ENCODE peak calls at places on chromosomes 12 and 14, in seven cellular contexts. M is mesendoderm, J is MM.1S, X is HL-60, Y is lower leg skin, R is adipocyte, A is GM06990. N is an unnamed sample.
A peak's percentile ranks its signal among the peaks of the same experiment; 100 is the strongest.

GRCh38 chr14:72970058-72970630 is 43.9 kb downstream of the DCAF4 start:
- DNase-seq in M (no peak), J (no peak), X (no peak), Y (no peak), R (no peak), A (no peak), N (no peak)

GRCh38 chr12:51197736-51198567 is 19.9 kb downstream of the POU6F1 start:
- DNase-seq in M (no peak), J (no peak), X (no peak), Y (no peak), R (no peak), A (no peak), N (no peak)

GRCh38 chr12:106645465-106646330 is 62.9 kb downstream of the RFX4 start:
- DNase-seq in M (no peak), J (no peak), X (no peak), Y (no peak), R (no peak), A (no peak), N (no peak)

GRCh38 chr14:24071144-24071697 is at the start of gene CPNE6:
- DNase-seq in M (no peak), J (no peak), X (peak; percentile 37), Y (no peak), R (no peak), A (no peak), N (no peak)

GRCh38 chr12:116150001-116150400 is 127.5 kb downstream of the MED13L start:
- DNase-seq in M (no peak), J (no peak), X (no peak), Y (no peak), R (no peak), A (no peak), N (no peak)

GRCh38 chr14:68104518-68104917 is 284.9 kb downstream of the RAD51B start:
- DNase-seq in M (peak; percentile 93), J (no peak), X (no peak), Y (no peak), R (peak; percentile 64), A (no peak), N (peak; percentile 92)

GRCh38 chr12:12016284-12017100 is 54.2 kb upstream of the BCL2L14 start:
- DNase-seq in M (no peak), J (no peak), X (no peak), Y (no peak), R (peak; percentile 8), A (no peak), N (no peak)

GRCh38 chr12:111270128-111270651 is 98.7 kb downstream of the PHETA1 start:
- DNase-seq in M (no peak), J (no peak), X (no peak), Y (no peak), R (no peak), A (no peak), N (no peak)

GRCh38 chr12:2267624-2268477 is 215.1 kb downstream of the CACNA1C start:
- DNase-seq in M (peak; percentile 62), J (no peak), X (no peak), Y (peak; percentile 57), R (peak; percentile 93), A (no peak), N (no peak)

GRCh38 chr14:32428149-32428548 is 99.1 kb downstream of the AKAP6 start:
- DNase-seq in M (no peak), J (no peak), X (no peak), Y (no peak), R (no peak), A (no peak), N (no peak)

GRCh38 chr12:88371416-88372183 is 208.7 kb downstream of the KITLG start:
- DNase-seq in M (no peak), J (no peak), X (no peak), Y (peak; percentile 74), R (peak; percentile 40), A (no peak), N (no peak)

GRCh38 chr14:74605531-74606223 is 6.4 kb downstream of the LTBP2 start:
- DNase-seq in M (no peak), J (no peak), X (no peak), Y (no peak), R (peak; percentile 33), A (no peak), N (no peak)

GRCh38 chr12:124928095-124928911 is 13.9 kb upstream of the UBC start:
- DNase-seq in M (no peak), J (no peak), X (no peak), Y (peak; percentile 75), R (peak; percentile 22), A (peak; percentile 80), N (peak; percentile 92)

DNA sequence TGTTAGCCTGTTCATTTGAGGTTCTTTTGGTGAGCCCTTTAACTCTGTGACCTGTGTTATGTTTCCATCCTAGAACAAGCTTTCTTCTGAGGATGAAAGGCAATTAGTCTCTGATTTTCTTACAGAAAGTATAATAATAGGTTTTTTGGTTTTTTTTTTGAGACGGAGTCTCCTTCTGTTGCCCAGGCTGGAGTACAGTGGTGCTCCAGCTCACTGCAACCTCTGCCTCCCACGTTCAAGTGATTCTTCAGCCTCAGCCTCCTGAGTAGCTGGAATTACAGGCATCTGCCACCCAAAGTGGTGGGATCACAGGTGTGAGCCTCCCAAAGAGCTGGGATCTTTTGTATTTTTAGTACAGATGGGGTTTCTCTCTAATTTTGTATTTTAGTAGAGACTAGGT is 52.7 kb upstream of the SYNE2 start:
- DNase-seq in M (no peak), J (no peak), X (no peak), Y (no peak), R (no peak), A (no peak), N (no peak)
- H3K4me3 ChIP-seq in M (no peak overlapping the region), J (no peak overlapping the region), X (no peak overlapping the region), Y (no peak overlapping the region), R (peak overlapping the region; percentile 68), A (no peak overlapping the region), N (no peak overlapping the region)

DNA sequence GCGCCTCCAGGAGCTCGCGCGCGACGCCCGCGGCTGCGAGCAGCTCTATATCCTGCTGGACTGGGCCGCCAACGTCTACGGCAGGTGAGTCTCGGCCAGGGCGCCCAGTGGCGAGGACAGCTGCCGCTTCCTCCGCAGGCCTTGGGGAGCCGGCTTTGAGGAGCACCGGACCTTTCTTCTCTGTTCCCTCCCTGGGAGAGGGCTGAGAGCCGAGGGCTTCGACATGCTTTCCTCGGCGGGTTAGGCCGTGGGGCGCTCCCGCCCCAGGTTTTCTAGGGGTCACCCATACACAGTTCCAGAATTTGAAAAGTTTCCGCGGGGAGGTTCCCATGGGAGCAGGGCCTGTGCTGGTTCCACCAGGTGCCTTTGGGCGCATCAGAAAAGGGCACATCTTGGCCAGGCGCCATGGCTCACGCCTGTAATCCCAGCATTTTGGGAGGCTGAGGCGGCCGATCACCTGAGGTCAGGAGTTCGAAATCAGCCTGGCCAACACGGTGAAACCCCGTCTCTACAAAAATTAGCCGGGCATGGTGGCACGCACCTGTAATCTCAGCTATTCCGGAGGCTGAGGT is 8.2 kb downstream of the EXOC3L4 start:
- DNase-seq in M (no peak), J (no peak), X (no peak), Y (no peak), R (no peak), A (no peak), N (no peak)
- H3K4me3 ChIP-seq in M (no peak overlapping the region), J (no peak overlapping the region), X (no peak overlapping the region), Y (no peak overlapping the region), R (no peak overlapping the region), A (no peak overlapping the region), N (no peak overlapping the region)

GRCh38 chr12:114695305-114695592 is 11.3 kb upstream of the TBX3 start:
- DNase-seq in M (no peak), J (no peak), X (no peak), Y (no peak), R (no peak), A (no peak), N (no peak)
- H3K4me3 ChIP-seq in M (no peak overlapping the region), J (no peak overlapping the region), X (no peak overlapping the region), Y (no peak overlapping the region), R (no peak overlapping the region), A (no peak overlapping the region), N (no peak overlapping the region)

GRCh38 chr14:65369560-65369959 is 43.0 kb upstream of the FUT8 start:
- DNase-seq in M (no peak), J (no peak), X (no peak), Y (no peak), R (no peak), A (no peak), N (no peak)
- H3K4me3 ChIP-seq in M (no peak overlapping the region), J (no peak overlapping the region), X (no peak overlapping the region), Y (no peak overlapping the region), R (no peak overlapping the region), A (no peak overlapping the region), N (no peak overlapping the region)

GRCh38 chr14:61304678-61305077 is 16.7 kb upstream of the PRKCH start:
- DNase-seq in M (no peak), J (no peak), X (no peak), Y (no peak), R (no peak), A (no peak), N (no peak)

GRCh38 chr14:61308198-61308597 is 13.2 kb upstream of the PRKCH start:
- DNase-seq in M (no peak), J (no peak), X (no peak), Y (no peak), R (no peak), A (peak; percentile 47), N (no peak)
- H3K4me3 ChIP-seq in M (no peak overlapping the region), J (no peak overlapping the region), X (no peak overlapping the region), Y (no peak overlapping the region), R (no peak overlapping the region), A (no peak overlapping the region), N (no peak overlapping the region)

GRCh38 chr12:52689239-52689638 is 9.0 kb upstream of the KRT1 start:
- DNase-seq in M (no peak), J (no peak), X (no peak), Y (no peak), R (no peak), A (no peak), N (no peak)

GRCh38 chr12:52691765-52692150 is 11.6 kb upstream of the KRT1 start:
- DNase-seq in M (no peak), J (no peak), X (no peak), Y (no peak), R (no peak), A (no peak), N (no peak)

GRCh38 chr12:52689936-52690335 is 9.7 kb upstream of the KRT1 start:
- DNase-seq in M (no peak), J (no peak), X (no peak), Y (no peak), R (no peak), A (no peak), N (no peak)

GRCh38 chr12:52691076-52691764 is 11.0 kb upstream of the KRT1 start:
- DNase-seq in M (no peak), J (peak; percentile 38), X (no peak), Y (no peak), R (no peak), A (no peak), N (no peak)

DNA sequence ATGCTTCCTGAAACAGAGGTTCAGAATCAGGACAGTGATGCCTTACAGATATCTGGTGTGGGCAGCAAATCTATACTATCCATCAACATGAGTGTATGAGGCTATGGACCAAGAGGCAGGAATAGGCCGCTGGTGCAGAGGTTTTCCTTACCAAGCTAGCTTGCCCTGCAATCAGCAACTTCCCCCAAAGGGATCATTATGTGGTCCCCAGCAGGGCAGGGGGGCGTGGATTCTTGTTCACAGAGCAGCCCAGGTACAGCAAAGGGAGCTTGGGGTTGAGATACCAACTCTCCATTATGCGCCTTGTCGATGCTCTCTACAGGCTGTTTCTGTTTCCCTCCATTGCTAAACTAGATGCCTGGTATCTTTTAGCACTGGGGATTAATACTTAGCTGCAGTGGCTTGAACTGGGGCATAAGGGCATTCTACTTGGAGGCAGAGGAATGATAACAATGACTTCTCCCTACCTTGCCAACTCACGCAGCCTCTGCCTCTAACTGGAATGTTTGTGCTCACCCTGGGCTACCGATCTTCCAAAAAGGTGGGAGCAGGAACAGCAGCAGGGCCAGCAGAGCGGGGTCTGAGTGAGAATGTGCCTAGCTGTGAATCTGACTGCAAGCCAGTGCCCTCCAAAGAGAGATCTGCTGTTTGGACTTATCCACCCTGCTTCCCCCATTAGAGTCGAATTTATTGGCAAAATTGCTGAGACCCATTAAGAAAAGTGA is 10.3 kb upstream of the KRT1 start:
- DNase-seq in M (no peak), J (no peak), X (no peak), Y (no peak), R (no peak), A (no peak), N (no peak)
- H3K4me3 ChIP-seq in M (no peak overlapping the region), J (peak overlapping the region; percentile 54), X (no peak overlapping the region), Y (no peak overlapping the region), R (no peak overlapping the region), A (no peak overlapping the region), N (no peak overlapping the region)